ENCODE peak calls at places on chromosomes 13 and 19, in four cellular contexts. One of them, this sample, is unnamed.

GRCh38 chr13:97282705-97283104 is 60.6 kb downstream of the MBNL2 start:
- DNase-seq in keratinocyte: no peak
- DNase-seq in lung: no peak
- DNase-seq in coronary artery: no peak
- DNase-seq in this sample: no peak

GRCh38 chr13:96091932-96092253 is 2.0 kb downstream of the HS6ST3 start:
- DNase-seq in keratinocyte: no peak
- DNase-seq in coronary artery: no peak
- DNase-seq in lung: no peak
- DNase-seq in this sample: no peak

GRCh38 chr19:510606-511100 is 3.4 kb downstream of the TPGS1 start:
- DNase-seq in coronary artery: no peak
- DNase-seq in keratinocyte: peak
- DNase-seq in lung: peak
- DNase-seq in this sample: no peak

GRCh38 chr19:29541473-29542253 is 15.9 kb downstream of the VSTM2B start:
- DNase-seq in coronary artery: no peak
- DNase-seq in keratinocyte: no peak
- DNase-seq in lung: no peak
- DNase-seq in this sample: no peak

GRCh38 chr19:54432144-54432738 is 16.8 kb upstream of the LENG8 start:
- DNase-seq in keratinocyte: no peak
- DNase-seq in lung: no peak
- DNase-seq in coronary artery: no peak
- DNase-seq in this sample: peak

GRCh38 chr19:32814046-32814445 is 55.5 kb downstream of the SLC7A9 start:
- DNase-seq in lung: no peak
- DNase-seq in keratinocyte: no peak
- DNase-seq in coronary artery: no peak
- DNase-seq in this sample: no peak

GRCh38 chr13:112722433-112723250 is 32.8 kb downstream of the ATP11A start:
- DNase-seq in coronary artery: no peak
- DNase-seq in lung: peak
- DNase-seq in keratinocyte: peak
- DNase-seq in this sample: no peak

GRCh38 chr19:41265376-41266153 is 1.4 kb downstream of the HNRNPUL1 start:
- DNase-seq in lung: peak
- DNase-seq in keratinocyte: no peak
- DNase-seq in coronary artery: no peak
- DNase-seq in this sample: no peak

GRCh38 chr19:11152318-11153062 is 3.1 kb downstream of the SPC24 start:
- DNase-seq in keratinocyte: no peak
- DNase-seq in coronary artery: peak
- DNase-seq in lung: peak
- DNase-seq in this sample: no peak

GRCh38 chr19:53461866-53462265 is 5.7 kb upstream of the ZNF813 start:
- DNase-seq in lung: no peak
- DNase-seq in coronary artery: no peak
- DNase-seq in keratinocyte: no peak
- DNase-seq in this sample: no peak

GRCh38 chr19:48393559-48394330 is at the start of gene GRIN2D:
- DNase-seq in keratinocyte: no peak
- DNase-seq in coronary artery: no peak
- DNase-seq in lung: no peak
- DNase-seq in this sample: no peak

GRCh38 chr13:114275309-114275708 is 6.1 kb upstream of the UPF3A start:
- DNase-seq in lung: no peak
- DNase-seq in keratinocyte: no peak
- DNase-seq in coronary artery: no peak
- DNase-seq in this sample: no peak

GRCh38 chr13:112483299-112483698 is 104.7 kb downstream of the TUBGCP3 start:
- DNase-seq in keratinocyte: no peak
- DNase-seq in coronary artery: no peak
- DNase-seq in lung: no peak
- DNase-seq in this sample: no peak

GRCh38 chr13:91741925-91742324 is 343.5 kb downstream of the GPC5 start:
- DNase-seq in coronary artery: no peak
- DNase-seq in lung: no peak
- DNase-seq in keratinocyte: no peak
- DNase-seq in this sample: no peak

GRCh38 chr19:6058411-6059201 is 51.7 kb downstream of the RFX2 start:
- DNase-seq in coronary artery: peak
- DNase-seq in lung: no peak
- DNase-seq in keratinocyte: no peak
- DNase-seq in this sample: no peak

GRCh38 chr13:90008707-90009149 is 1338.8 kb upstream of the MIR17HG start:
- DNase-seq in coronary artery: no peak
- DNase-seq in lung: no peak
- DNase-seq in keratinocyte: no peak
- DNase-seq in this sample: no peak

GRCh38 chr13:75407473-75407872 is 74.5 kb downstream of the TBC1D4 start:
- DNase-seq in keratinocyte: no peak
- DNase-seq in coronary artery: no peak
- DNase-seq in lung: no peak
- DNase-seq in this sample: no peak

GRCh38 chr13:84980571-84980970 is 818.6 kb downstream of the SLITRK6 start:
- DNase-seq in coronary artery: no peak
- DNase-seq in lung: no peak
- DNase-seq in keratinocyte: no peak
- DNase-seq in this sample: no peak

GRCh38 chr19:54136086-54136863 is 1.3 kb upstream of the CNOT3 start:
- DNase-seq in lung: no peak
- DNase-seq in coronary artery: no peak
- DNase-seq in keratinocyte: no peak
- DNase-seq in this sample: no peak

GRCh38 chr13:34153428-34154180 is 335.7 kb downstream of the RFC3 start:
- DNase-seq in lung: no peak
- DNase-seq in keratinocyte: no peak
- DNase-seq in coronary artery: no peak
- DNase-seq in this sample: no peak

GRCh38 chr13:34587586-34587985 is 354.5 kb upstream of the NBEA start:
- DNase-seq in keratinocyte: no peak
- DNase-seq in lung: no peak
- DNase-seq in coronary artery: no peak
- DNase-seq in this sample: no peak

GRCh38 chr13:110275931-110276552 is 30.9 kb downstream of the COL4A1 start:
- DNase-seq in coronary artery: no peak
- DNase-seq in keratinocyte: no peak
- DNase-seq in lung: no peak
- DNase-seq in this sample: no peak

GRCh38 chr19:4580021-4580901 is 20.8 kb upstream of the SEMA6B start:
- DNase-seq in lung: no peak
- DNase-seq in keratinocyte: no peak
- DNase-seq in coronary artery: no peak
- DNase-seq in this sample: no peak

GRCh38 chr19:50325310-50326100 is 3.7 kb downstream of the KCNC3 start:
- DNase-seq in lung: peak
- DNase-seq in coronary artery: no peak
- DNase-seq in keratinocyte: no peak
- DNase-seq in this sample: no peak

GRCh38 chr19:7637374-7638256 is 705 bp downstream of the STXBP2 start:
- DNase-seq in lung: peak
- DNase-seq in keratinocyte: no peak
- DNase-seq in coronary artery: no peak
- DNase-seq in this sample: no peak

GRCh38 chr19:30731596-30731995 is 359.4 kb downstream of the ZNF536 start:
- DNase-seq in lung: no peak
- DNase-seq in keratinocyte: no peak
- DNase-seq in coronary artery: no peak
- DNase-seq in this sample: no peak

GRCh38 chr19:3343619-3344502 is 22.5 kb upstream of the NFIC start:
- DNase-seq in keratinocyte: peak
- DNase-seq in lung: peak
- DNase-seq in coronary artery: peak
- DNase-seq in this sample: peak

GRCh38 chr19:11652056-11652455 is 54.8 kb downstream of the ZNF627 start:
- DNase-seq in lung: no peak
- DNase-seq in keratinocyte: no peak
- DNase-seq in coronary artery: no peak
- DNase-seq in this sample: no peak

GRCh38 chr13:39370554-39370953 is 232.4 kb downstream of the LHFPL6 start:
- DNase-seq in keratinocyte: peak
- DNase-seq in coronary artery: no peak
- DNase-seq in lung: no peak
- DNase-seq in this sample: peak

GRCh38 chr13:39373108-39373507 is 229.9 kb downstream of the LHFPL6 start:
- DNase-seq in lung: no peak
- DNase-seq in keratinocyte: no peak
- DNase-seq in coronary artery: no peak
- DNase-seq in this sample: no peak

GRCh38 chr13:39365879-39366278 is 237.1 kb downstream of the LHFPL6 start:
- DNase-seq in lung: no peak
- DNase-seq in coronary artery: no peak
- DNase-seq in keratinocyte: no peak
- DNase-seq in this sample: no peak

GRCh38 chr13:39370048-39370447 is 232.9 kb downstream of the LHFPL6 start:
- DNase-seq in keratinocyte: no peak
- DNase-seq in lung: no peak
- DNase-seq in coronary artery: no peak
- DNase-seq in this sample: no peak

GRCh38 chr13:39369161-39369890 is 233.7 kb downstream of the LHFPL6 start:
- DNase-seq in lung: no peak
- DNase-seq in keratinocyte: no peak
- DNase-seq in coronary artery: no peak
- DNase-seq in this sample: no peak
- H3K27ac ChIP-seq in lung: no peak
- H3K27ac ChIP-seq in keratinocyte: no peak
- H3K27ac ChIP-seq in coronary artery: no peak
- H3K27ac ChIP-seq in this sample: no peak

GRCh38 chr13:23793711-23794110 is 95.5 kb downstream of the MIPEP start:
- DNase-seq in lung: no peak
- DNase-seq in coronary artery: no peak
- DNase-seq in keratinocyte: no peak
- DNase-seq in this sample: no peak

GRCh38 chr13:23792680-23793079 is 96.5 kb downstream of the MIPEP start:
- DNase-seq in coronary artery: no peak
- DNase-seq in keratinocyte: no peak
- DNase-seq in lung: no peak
- DNase-seq in this sample: no peak

GRCh38 chr13:23788459-23788858 is 100.7 kb downstream of the MIPEP start:
- DNase-seq in lung: no peak
- DNase-seq in coronary artery: no peak
- DNase-seq in keratinocyte: no peak
- DNase-seq in this sample: no peak

GRCh38 chr13:23789576-23790346 is 99.4 kb downstream of the MIPEP start:
- DNase-seq in keratinocyte: no peak
- DNase-seq in coronary artery: no peak
- DNase-seq in lung: no peak
- DNase-seq in this sample: no peak

DNA sequence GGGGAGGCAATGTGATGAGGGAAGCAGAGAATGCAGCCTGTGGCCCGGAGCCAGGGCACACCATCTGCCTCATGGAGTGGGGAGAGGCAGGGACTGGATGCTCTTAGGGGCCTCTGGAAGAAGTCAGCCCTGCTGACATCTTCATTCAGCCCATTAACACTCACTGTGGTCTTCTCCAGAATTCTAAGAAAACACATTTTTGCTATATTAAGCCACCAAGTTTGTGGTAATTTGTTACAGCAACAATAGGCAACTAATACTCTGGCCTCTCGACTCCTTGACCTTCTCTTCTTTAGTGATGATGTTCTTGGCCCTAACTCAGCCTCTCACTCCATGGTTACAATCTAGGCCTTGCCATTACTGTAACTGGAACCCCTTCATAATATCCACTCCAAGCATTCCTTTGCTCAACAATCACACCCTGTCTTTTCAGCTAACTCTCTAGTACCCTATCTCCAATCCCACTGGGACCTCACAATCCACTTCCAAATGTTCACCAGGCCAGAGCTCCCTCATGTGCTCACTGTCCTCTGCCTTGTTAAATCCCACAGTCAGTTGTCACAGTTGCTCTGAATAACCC is 98.5 kb downstream of the MIPEP start:
- DNase-seq in keratinocyte: no peak
- DNase-seq in coronary artery: no peak
- DNase-seq in lung: no peak
- DNase-seq in this sample: no peak
- H3K27ac ChIP-seq in keratinocyte: no peak
- H3K27ac ChIP-seq in coronary artery: no peak
- H3K27ac ChIP-seq in lung: no peak
- H3K27ac ChIP-seq in this sample: no peak

GRCh38 chr13:42707596-42707995 is 73.8 kb upstream of the FAM216B start:
- DNase-seq in coronary artery: no peak
- DNase-seq in keratinocyte: no peak
- DNase-seq in lung: no peak
- DNase-seq in this sample: no peak
- H3K27ac ChIP-seq in coronary artery: no peak
- H3K27ac ChIP-seq in keratinocyte: no peak
- H3K27ac ChIP-seq in lung: no peak
- H3K27ac ChIP-seq in this sample: no peak

DNA sequence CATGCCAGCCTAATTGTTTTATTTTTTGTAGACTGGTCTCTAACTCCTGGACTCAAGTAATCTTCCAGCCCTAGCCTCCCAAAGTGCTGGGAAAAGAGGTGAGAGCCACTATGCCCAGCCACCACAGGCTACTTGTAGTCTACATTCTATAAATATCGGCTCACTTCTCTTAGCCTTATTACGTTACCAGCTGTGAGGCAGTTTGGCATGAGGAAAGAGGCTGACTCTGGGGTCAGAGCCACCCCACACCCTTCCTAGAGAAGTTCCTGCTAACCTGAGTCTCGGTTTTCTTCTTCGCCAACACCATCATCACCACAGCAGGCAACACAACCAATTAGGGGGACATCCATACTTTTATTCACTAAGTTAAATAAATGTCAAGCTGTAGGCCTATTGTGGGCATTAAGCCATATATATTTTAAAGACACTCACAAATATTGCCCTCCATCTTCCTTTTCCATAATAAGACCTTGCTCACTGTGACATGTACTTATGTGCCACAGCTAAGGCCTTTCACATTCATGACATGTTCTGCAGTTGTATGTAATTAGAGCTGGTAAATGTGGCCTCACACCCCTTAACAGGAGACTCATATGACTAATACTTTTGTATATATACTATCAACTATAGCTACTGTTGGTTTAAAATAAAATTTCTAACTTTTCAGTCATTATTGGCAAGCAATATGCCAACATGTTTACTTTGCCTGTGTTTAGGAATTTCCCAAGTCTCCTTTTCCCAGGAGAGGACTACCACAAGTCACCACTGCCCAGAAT is 5.7 kb downstream of the SLC25A30 start:
- DNase-seq in lung: peak
- DNase-seq in keratinocyte: no peak
- DNase-seq in coronary artery: no peak
- DNase-seq in this sample: no peak
- H3K27ac ChIP-seq in lung: peak
- H3K27ac ChIP-seq in keratinocyte: no peak
- H3K27ac ChIP-seq in coronary artery: no peak
- H3K27ac ChIP-seq in this sample: no peak

DNA sequence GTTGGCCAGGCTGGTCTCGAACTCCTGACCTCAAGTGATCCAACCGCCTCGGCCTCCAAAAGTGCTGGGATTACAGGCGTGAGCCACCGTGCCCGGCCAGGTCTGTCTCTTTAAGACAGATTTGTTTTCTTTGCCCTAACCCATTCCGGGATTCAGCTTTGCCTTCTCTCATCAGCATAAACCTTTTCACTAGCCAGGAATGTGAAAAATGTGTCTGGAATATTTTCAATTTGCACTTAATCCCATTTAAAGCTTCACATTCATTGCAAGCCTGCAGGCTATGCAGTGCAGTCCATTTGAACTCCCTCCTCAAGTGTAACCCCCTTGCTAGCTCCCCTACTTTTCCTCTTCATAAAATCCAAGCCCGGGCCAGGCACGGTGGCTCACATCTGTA is 880 bp upstream of the TMEM160 start:
- DNase-seq in coronary artery: no peak
- DNase-seq in lung: no peak
- DNase-seq in keratinocyte: no peak
- DNase-seq in this sample: no peak
- H3K27ac ChIP-seq in coronary artery: no peak
- H3K27ac ChIP-seq in lung: no peak
- H3K27ac ChIP-seq in keratinocyte: no peak
- H3K27ac ChIP-seq in this sample: no peak

This sample was measured in epithelial cell of prostate.